ENCODE peak calls at places on chromosomes 13 and 19, in six cellular contexts. K is H9, A is H1, O is neuronal stem cell, F is trophoblast cell, G is mesenchymal stem cell. I is an unnamed sample.

GRCh38 chr13:72726721-72727416 is 560 bp downstream of the MZT1 start:
- DNase-seq in K (peak; percentile 60), A (no peak), O (peak; percentile 9), F (peak; percentile 30), G (peak; percentile 26), I (no peak)

GRCh38 chr13:33194820-33195692 is 90.5 kb downstream of the STARD13 start:
- DNase-seq in K (no peak), A (no peak), O (no peak), F (peak; percentile 83), G (peak; percentile 98), I (peak; percentile 96)

GRCh38 chr19:51470966-51471365 is 7.4 kb upstream of the CEACAM18 start:
- DNase-seq in K (no peak), A (no peak), O (no peak), F (no peak), G (no peak), I (no peak)

GRCh38 chr13:114002009-114002544 is 28.2 kb upstream of the C13orf46 start:
- DNase-seq in K (no peak), A (no peak), O (no peak), F (no peak), G (no peak), I (no peak)

GRCh38 chr13:31614704-31615103 is 124.6 kb upstream of the RXFP2 start:
- DNase-seq in K (no peak), A (no peak), O (no peak), F (no peak), G (no peak), I (no peak)

GRCh38 chr19:8371011-8371804 is 7.3 kb downstream of the ANGPTL4 start:
- DNase-seq in K (no peak), A (no peak), O (no peak), F (no peak), G (no peak), I (no peak)

GRCh38 chr13:96090240-96091101 is 564 bp downstream of the HS6ST3 start:
- DNase-seq in K (peak; percentile 40), A (peak; percentile 77), O (peak; percentile 11), F (no peak), G (no peak), I (no peak)

GRCh38 chr13:35697281-35697680 is 220.8 kb upstream of the MAB21L1 start:
- DNase-seq in K (no peak), A (no peak), O (no peak), F (no peak), G (no peak), I (no peak)

GRCh38 chr19:39445258-39446071 is at the start of gene SUPT5H:
- DNase-seq in K (peak; percentile 97), A (peak; percentile 95), O (peak; percentile 94), F (peak; percentile 99), G (peak; percentile 97), I (peak; percentile 97)

GRCh38 chr13:33153421-33154381 is 131.9 kb downstream of the STARD13 start:
- DNase-seq in K (no peak), A (no peak), O (no peak), F (no peak), G (no peak), I (peak; percentile 38)

GRCh38 chr13:31134055-31134711 is 27.5 kb downstream of the HSPH1 start:
- DNase-seq in K (no peak), A (no peak), O (no peak), F (no peak), G (no peak), I (no peak)

GRCh38 chr13:113534236-113534860 is 43.8 kb upstream of the DCUN1D2 start:
- DNase-seq in K (peak; percentile 11), A (no peak), O (no peak), F (no peak), G (no peak), I (no peak)

GRCh38 chr13:69769637-69770036 is 338.0 kb upstream of the ATXN8OS start:
- DNase-seq in K (no peak), A (no peak), O (no peak), F (no peak), G (no peak), I (no peak)

GRCh38 chr13:30971575-30971974 is 39.1 kb downstream of the TEX26 start:
- DNase-seq in K (no peak), A (no peak), O (no peak), F (no peak), G (peak; percentile 64), I (peak; percentile 63)

GRCh38 chr19:34644991-34645461 is 31.9 kb downstream of the SCGB2B2 start:
- DNase-seq in K (no peak), A (no peak), O (no peak), F (no peak), G (no peak), I (no peak)

GRCh38 chr19:53958168-53958571 is 4.6 kb upstream of the CACNG8 start:
- DNase-seq in K (peak; percentile 80), A (peak; percentile 83), O (no peak), F (no peak), G (no peak), I (no peak)

GRCh38 chr13:31909889-31910551 is 121.6 kb upstream of the FRY start:
- DNase-seq in K (no peak), A (no peak), O (peak; percentile 60), F (peak; percentile 44), G (peak; percentile 70), I (peak; percentile 70)

GRCh38 chr13:35736876-35737275 is 260.4 kb upstream of the MAB21L1 start:
- DNase-seq in K (no peak), A (no peak), O (no peak), F (peak; percentile 82), G (no peak), I (no peak)

GRCh38 chr19:33040994-33041827 is 23.5 kb downstream of the RHPN2 start:
- DNase-seq in K (no peak), A (no peak), O (no peak), F (no peak), G (peak; percentile 26), I (no peak)

GRCh38 chr19:483332-484072 is 12.8 kb upstream of the MADCAM1 start:
- DNase-seq in K (no peak), A (no peak), O (no peak), F (no peak), G (no peak), I (no peak)

GRCh38 chr13:85995788-85996418 is 196.7 kb upstream of the SLITRK6 start:
- DNase-seq in K (no peak), A (no peak), O (no peak), F (no peak), G (no peak), I (no peak)

GRCh38 chr13:107457686-107458085 is 757.6 kb downstream of the LIG4 start:
- DNase-seq in K (no peak), A (no peak), O (no peak), F (no peak), G (peak; percentile 59), I (no peak)

GRCh38 chr13:98372886-98373285 is 195.8 kb upstream of the RNF113B start:
- DNase-seq in K (no peak), A (no peak), O (no peak), F (no peak), G (peak; percentile 79), I (peak; percentile 87)

GRCh38 chr13:79992111-79992510 is 348.8 kb downstream of the SPRY2 start:
- DNase-seq in K (no peak), A (no peak), O (no peak), F (no peak), G (no peak), I (no peak)

GRCh38 chr19:6740589-6741348 is 1.3 kb downstream of the TRIP10 start:
- DNase-seq in K (peak; percentile 69), A (no peak), O (peak; percentile 67), F (peak; percentile 19), G (peak; percentile 55), I (peak; percentile 19)

GRCh38 chr19:7386308-7386707 is 37.6 kb downstream of the ARHGEF18 start:
- DNase-seq in K (peak; percentile 40), A (no peak), O (no peak), F (peak; percentile 89), G (no peak), I (no peak)

GRCh38 chr19:41111750-41112295 is 2.4 kb upstream of the CYP2F1 start:
- DNase-seq in K (no peak), A (no peak), O (no peak), F (no peak), G (no peak), I (no peak)
- H4K91ac ChIP-seq in K (no peak overlapping the region), A (no peak overlapping the region), O (no peak overlapping the region), F (no peak overlapping the region), G (no peak overlapping the region), I (no peak overlapping the region)

GRCh38 chr19:45608948-45609347 is 6.9 kb upstream of the GPR4 start:
- DNase-seq in K (no peak), A (no peak), O (no peak), F (no peak), G (no peak), I (no peak)

GRCh38 chr19:45601524-45602522 is at the start of gene GPR4:
- DNase-seq in K (peak; percentile 81), A (peak; percentile 82), O (no peak), F (no peak), G (no peak), I (no peak)

DNA sequence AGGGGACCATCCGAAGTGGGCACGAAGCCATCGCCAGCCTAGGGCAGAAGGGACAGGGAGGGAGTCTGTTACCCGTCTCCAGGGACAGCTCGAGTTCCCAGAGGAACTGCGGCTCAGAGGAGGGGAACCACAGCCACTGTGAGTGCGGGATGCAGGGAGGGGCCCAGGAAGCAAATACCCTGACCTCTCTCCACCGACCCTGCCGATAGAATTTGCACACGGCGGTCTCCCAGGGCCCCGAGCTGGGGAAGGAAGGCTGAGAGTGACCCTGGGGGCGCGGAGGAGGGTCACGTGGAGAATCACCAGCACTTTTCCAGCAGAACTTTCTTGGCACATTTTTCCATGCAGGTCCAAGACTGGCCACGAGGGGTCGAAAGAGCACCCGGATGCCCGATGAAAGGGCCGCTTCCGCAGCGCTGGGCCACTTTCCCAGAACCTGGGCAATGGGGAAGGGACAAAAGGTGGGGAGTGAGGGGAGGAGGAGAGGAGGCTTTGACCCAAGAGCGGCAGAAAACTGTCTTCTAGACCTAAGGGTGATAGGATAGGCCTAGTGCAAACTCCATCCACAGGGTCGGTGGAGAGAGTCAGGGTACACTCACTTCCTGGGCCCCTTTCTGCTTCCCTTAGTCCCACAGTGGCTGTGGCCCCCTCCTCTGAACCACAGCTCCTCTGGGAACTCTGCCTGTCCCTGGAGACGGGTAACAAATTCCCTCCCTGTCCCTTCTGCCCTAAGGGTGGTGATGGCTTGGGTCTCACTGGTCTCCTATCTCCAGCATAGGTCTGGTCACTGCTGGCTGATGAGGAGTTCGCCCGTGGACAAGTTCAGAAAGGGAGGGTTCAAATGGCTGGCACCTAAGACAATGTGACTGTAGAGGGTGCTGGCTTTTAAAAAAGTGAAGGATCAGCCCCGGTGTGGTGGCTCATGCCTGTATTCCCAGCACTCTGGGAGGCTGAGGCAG is 5.3 kb upstream of the GPR4 start:
- DNase-seq in K (peak; percentile 90), A (peak; percentile 97), O (peak; percentile 71), F (peak; percentile 64), G (peak; percentile 82), I (peak; percentile 59)
- H2BK5ac ChIP-seq in K (no peak overlapping the region), A (peak overlapping the region; percentile 92), O (peak overlapping the region; percentile 78), F (no peak overlapping the region), G (no peak overlapping the region), I (no peak overlapping the region)

DNA sequence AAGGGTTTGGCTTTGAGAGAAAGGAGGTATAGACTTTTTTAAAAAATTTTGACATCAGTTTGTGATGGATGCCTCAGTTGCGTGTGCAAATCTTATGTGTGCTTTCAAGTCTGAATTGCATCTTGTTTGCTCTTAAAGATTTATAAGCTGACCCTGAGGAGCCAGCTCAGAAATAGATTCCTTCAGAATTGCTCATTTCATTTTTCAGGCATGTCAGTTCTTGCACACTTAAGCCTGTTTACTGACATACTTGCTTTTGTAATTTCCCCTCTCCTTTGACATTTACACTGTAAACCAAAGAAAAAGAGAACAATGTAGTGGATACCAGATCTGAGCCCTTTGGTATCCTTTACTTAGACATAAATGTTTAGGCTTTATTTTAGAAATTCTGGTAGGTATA is 87.6 kb downstream of the RNF17 start:
- DNase-seq in K (no peak), A (no peak), O (no peak), F (peak; percentile 15), G (peak; percentile 87), I (peak; percentile 61)
- H4K91ac ChIP-seq in K (no peak overlapping the region), A (no peak overlapping the region), O (no peak overlapping the region), F (no peak overlapping the region), G (no peak overlapping the region), I (no peak overlapping the region)

GRCh38 chr19:3984908-3985642 is at the start of gene EEF2:
- DNase-seq in K (peak; percentile 81), A (peak; percentile 93), O (peak; percentile 91), F (peak; percentile 79), G (peak; percentile 89), I (peak; percentile 87)
- H2BK5ac ChIP-seq in K (no peak within 1 kb of the TSS), A (peak within 1 kb of the TSS; percentile 95), O (peak within 1 kb of the TSS; percentile 95), F (peak within 1 kb of the TSS; percentile 82), G (peak within 1 kb of the TSS; percentile 95), I (peak within 1 kb of the TSS; percentile 90)